ENCODE peak calls at places on chromosomes 4 and X, in four cellular contexts. O is H4; Y is amygdala; L is activated CD4-positive, alpha-beta memory T cell treated with anti-CD3 and anti-CD28 coated beads, Interleukin-2, amount 10 ng/mL, durations not matched to agents 7 days and 5 days. J is an unnamed sample.

GRCh38 chr4:158769175-158769831 is 477 bp downstream of the FNIP2 start:
- DNase-seq in Y (no peak), L (peak; percentile 66), O (no peak), J (peak; percentile 51)

GRCh38 chr4:19776021-19776459 is 475.7 kb upstream of the SLIT2 start:
- DNase-seq in O (peak; percentile 92), L (no peak), Y (no peak), J (no peak)

GRCh38 chrX:155881158-155881993 is at the start of gene VAMP7:
- DNase-seq in L (peak; percentile 86), O (peak; percentile 97), Y (peak; percentile 38), J (peak; percentile 88)

GRCh38 chr4:6470502-6471302 is 1.7 kb downstream of the PPP2R2C start:
- DNase-seq in Y (no peak), O (peak; percentile 34), L (peak; percentile 17), J (peak; percentile 83)

GRCh38 chrX:9456250-9457074 is 8.4 kb upstream of the TBL1X start:
- DNase-seq in O (no peak), L (peak; percentile 25), Y (no peak), J (no peak)

GRCh38 chr4:183532823-183533222 is 28.0 kb downstream of the ING2 start:
- DNase-seq in O (peak; percentile 24), L (no peak), Y (no peak), J (no peak)

GRCh38 chr4:138307319-138307718 is 65.2 kb upstream of the SLC7A11 start:
- DNase-seq in O (no peak), L (no peak), Y (no peak), J (no peak)

GRCh38 chr4:162350331-162350730 is 186.5 kb upstream of the FSTL5 start:
- DNase-seq in Y (no peak), O (no peak), L (no peak), J (no peak)

GRCh38 chr4:111699163-111699562 is 446.1 kb upstream of the FAM241A start:
- DNase-seq in L (no peak), O (no peak), Y (no peak), J (no peak)

GRCh38 chr4:52659722-52660261 is 691 bp upstream of the USP46 start:
- DNase-seq in O (no peak), L (peak; percentile 23), Y (no peak), J (peak; percentile 80)

GRCh38 chr4:186772936-186773335 is 49.3 kb upstream of the FAT1 start:
- DNase-seq in L (no peak), Y (no peak), O (no peak), J (no peak)

GRCh38 chr4:6676722-6677558 is 16.7 kb upstream of the S100P start:
- DNase-seq in L (no peak), Y (no peak), O (no peak), J (no peak)

GRCh38 chrX:42602136-42602535 is 175.8 kb downstream of the PPP1R2C start:
- DNase-seq in Y (no peak), O (no peak), L (no peak), J (no peak)

GRCh38 chrX:71997320-71997719 is 86.7 kb downstream of the NHSL2 start:
- DNase-seq in L (no peak), Y (no peak), O (no peak), J (no peak)

GRCh38 chrX:74923942-74924448 is 1.3 kb downstream of the NEXMIF start:
- DNase-seq in O (no peak), Y (no peak), L (no peak), J (peak; percentile 38)

GRCh38 chrX:102651242-102651967 is at the start of gene GPRASP1:
- DNase-seq in O (no peak), L (peak; percentile 21), Y (no peak), J (peak; percentile 57)

GRCh38 chrX:31126205-31126604 is 54.4 kb upstream of the FTHL17 start:
- DNase-seq in L (no peak), O (peak; percentile 9), Y (no peak), J (no peak)

J was measured in head of caudate nucleus.